ENCODE peak calls at places on chromosomes 5 and 9, in seven cellular contexts. G, Y, V, C, J, B and H are unnamed samples.

GRCh38 chr9:9216934-9217333 is 1395.9 kb downstream of the PTPRD start:
- DNase-seq in G (no peak), Y (no peak), V (no peak), C (no peak), J (no peak), B (no peak), H (no peak)

GRCh38 chr9:112774006-112774996 is 23.7 kb downstream of the SNX30 start:
- DNase-seq in G (no peak), Y (peak; percentile 65), V (peak; percentile 52), C (no peak), J (no peak), B (no peak), H (no peak)

GRCh38 chr5:10913846-10914245 is 152.8 kb upstream of the DAP start:
- DNase-seq in G (peak; percentile 89), Y (peak; percentile 99), V (peak; percentile 26), C (no peak), J (no peak), B (peak; percentile 96), H (peak; percentile 89)

GRCh38 chr9:89312154-89312616 is 1.2 kb downstream of the CKS2 start:
- DNase-seq in G (peak; percentile 11), Y (no peak), V (no peak), C (no peak), J (no peak), B (peak; percentile 45), H (no peak)

GRCh38 chr5:122772446-122772845 is 2.4 kb upstream of the SNX2 start:
- DNase-seq in G (no peak), Y (peak; percentile 84), V (peak; percentile 77), C (no peak), J (no peak), B (peak; percentile 45), H (peak; percentile 26)

GRCh38 chr5:173869316-173869715 is 18.8 kb upstream of the CPEB4 start:
- DNase-seq in G (no peak), Y (no peak), V (no peak), C (no peak), J (no peak), B (no peak), H (no peak)

GRCh38 chr5:113089653-113090335 is 113.2 kb downstream of the DCP2 start:
- DNase-seq in G (no peak), Y (peak; percentile 63), V (peak; percentile 32), C (no peak), J (no peak), B (no peak), H (no peak)

GRCh38 chr5:172802013-172802584 is 31.1 kb upstream of the DUSP1 start:
- DNase-seq in G (no peak), Y (no peak), V (no peak), C (no peak), J (no peak), B (no peak), H (no peak)

GRCh38 chr5:135829681-135830383 is 4.6 kb upstream of the SLC25A48 start:
- DNase-seq in G (peak; percentile 12), Y (peak; percentile 18), V (peak; percentile 56), C (no peak), J (peak; percentile 80), B (peak; percentile 56), H (peak; percentile 50)

GRCh38 chr9:93679536-93680444 is 103.4 kb downstream of the PHF2 start:
- DNase-seq in G (no peak), Y (no peak), V (no peak), C (no peak), J (peak; percentile 40), B (no peak), H (no peak)

GRCh38 chr5:40689442-40689841 is 9.7 kb downstream of the PTGER4 start:
- DNase-seq in G (peak; percentile 92), Y (peak; percentile 96), V (peak; percentile 96), C (no peak), J (no peak), B (peak; percentile 96), H (peak; percentile 87)

GRCh38 chr5:68957591-68957990 is 136.2 kb upstream of the SLC30A5 start:
- DNase-seq in G (no peak), Y (no peak), V (no peak), C (no peak), J (no peak), B (no peak), H (no peak)

GRCh38 chr9:91782711-91783214 is 167.3 kb downstream of the ROR2 start:
- DNase-seq in G (no peak), Y (no peak), V (no peak), C (no peak), J (no peak), B (no peak), H (no peak)

GRCh38 chr9:18672706-18673105 is 198.8 kb downstream of the ADAMTSL1 start:
- DNase-seq in G (no peak), Y (no peak), V (no peak), C (no peak), J (no peak), B (no peak), H (no peak)

GRCh38 chr9:112065781-112066606 is 109.1 kb downstream of the SUSD1 start:
- DNase-seq in G (no peak), Y (peak; percentile 89), V (peak; percentile 31), C (no peak), J (peak; percentile 83), B (peak; percentile 88), H (peak; percentile 59)

GRCh38 chr9:13485068-13485596 is 205.6 kb upstream of the MPDZ start:
- DNase-seq in G (no peak), Y (peak; percentile 94), V (peak; percentile 95), C (no peak), J (no peak), B (peak; percentile 8), H (peak; percentile 62)

GRCh38 chr5:118253401-118254061 is 734.8 kb downstream of the DTWD2 start:
- DNase-seq in G (no peak), Y (no peak), V (no peak), C (no peak), J (no peak), B (no peak), H (no peak)

GRCh38 chr5:126801992-126802294 is 25.0 kb downstream of the LMNB1 start:
- DNase-seq in G (peak; percentile 54), Y (peak; percentile 32), V (peak; percentile 78), C (no peak), J (no peak), B (peak; percentile 38), H (peak; percentile 75)

GRCh38 chr5:29382735-29383280 is 1810.7 kb upstream of the CDH6 start:
- DNase-seq in G (no peak), Y (no peak), V (no peak), C (no peak), J (no peak), B (no peak), H (no peak)

GRCh38 chr9:91586282-91586681 is 162.7 kb upstream of the NFIL3 start:
- DNase-seq in G (no peak), Y (no peak), V (no peak), C (no peak), J (no peak), B (no peak), H (no peak)

GRCh38 chr5:72210913-72211670 is 103.8 kb downstream of the MAP1B start:
- DNase-seq in G (peak; percentile 48), Y (peak; percentile 94), V (peak; percentile 82), C (no peak), J (no peak), B (peak; percentile 87), H (peak; percentile 72)

GRCh38 chr5:41883243-41883642 is 13.0 kb upstream of the OXCT1 start:
- DNase-seq in G (no peak), Y (no peak), V (no peak), C (no peak), J (no peak), B (no peak), H (no peak)

GRCh38 chr5:172454355-172455086 is at the start of gene SH3PXD2B:
- DNase-seq in G (no peak), Y (peak; percentile 63), V (peak; percentile 67), C (peak; percentile 18), J (peak; percentile 79), B (peak; percentile 70), H (peak; percentile 67)

GRCh38 chr5:137252513-137252912 is 246.6 kb downstream of the SPOCK1 start:
- DNase-seq in G (no peak), Y (peak; percentile 62), V (no peak), C (no peak), J (no peak), B (peak; percentile 71), H (peak; percentile 39)

GRCh38 chr5:83277154-83277553 is 194.4 kb upstream of the VCAN start:
- DNase-seq in G (no peak), Y (no peak), V (no peak), C (no peak), J (no peak), B (no peak), H (no peak)

GRCh38 chr5:115968770-115969169 is 6.5 kb downstream of the LVRN start:
- DNase-seq in G (no peak), Y (no peak), V (no peak), C (no peak), J (no peak), B (no peak), H (no peak)

GRCh38 chr9:112601646-112602045 is 115.0 kb downstream of the KIAA1958 start:
- DNase-seq in G (peak; percentile 13), Y (peak; percentile 69), V (peak; percentile 17), C (no peak), J (no peak), B (peak; percentile 43), H (peak; percentile 2)

GRCh38 chr5:158943569-158943968 is 156.1 kb downstream of the EBF1 start:
- DNase-seq in G (no peak), Y (no peak), V (no peak), C (no peak), J (no peak), B (no peak), H (no peak)

GRCh38 chr5:79878721-79879336 is 112.2 kb downstream of the MTX3 start:
- DNase-seq in G (no peak), Y (no peak), V (peak; percentile 3), C (no peak), J (no peak), B (peak; percentile 26), H (peak; percentile 2)

GRCh38 chr9:134930404-134930803 is 12.7 kb upstream of the FCN1 start:
- DNase-seq in G (no peak), Y (no peak), V (no peak), C (no peak), J (no peak), B (no peak), H (no peak)